ENCODE peak calls at places on chromosomes 16 and 17, in six cellular contexts. E, B, C, A, R and O are unnamed samples.

GRCh38 chr16:54286330-54287017 is at the start of gene IRX3:
- DNase-seq in E (no peak), B (peak; percentile 54), C (peak; percentile 97), A (peak; percentile 88), R (peak; percentile 93), O (no peak)

GRCh38 chr16:67393790-67394270 is 532 bp upstream of the TPPP3 start:
- DNase-seq in E (no peak), B (no peak), C (no peak), A (no peak), R (peak; percentile 53), O (peak; percentile 69)

GRCh38 chr16:29686740-29687327 is 7.9 kb downstream of the QPRT start:
- DNase-seq in E (no peak), B (no peak), C (no peak), A (no peak), R (no peak), O (no peak)

GRCh38 chr17:36608794-36609497 is 7.6 kb downstream of the MRM1 start:
- DNase-seq in E (no peak), B (peak; percentile 67), C (peak; percentile 49), A (no peak), R (peak; percentile 66), O (no peak)

GRCh38 chr17:82235775-82236141 is 6.9 kb downstream of the SLC16A3 start:
- DNase-seq in E (no peak), B (peak; percentile 74), C (no peak), A (no peak), R (peak; percentile 73), O (peak; percentile 85)

GRCh38 chr16:58020628-58021521 is 4.7 kb upstream of the MMP15 start:
- DNase-seq in E (no peak), B (peak; percentile 86), C (peak; percentile 58), A (peak; percentile 28), R (peak; percentile 74), O (peak; percentile 79)

GRCh38 chr17:80441133-80441578 is 26.2 kb downstream of the ENDOV start:
- DNase-seq in E (no peak), B (peak; percentile 67), C (peak; percentile 51), A (peak; percentile 38), R (peak; percentile 62), O (no peak)

GRCh38 chr16:88856122-88856827 is 472 bp downstream of the GALNS start:
- DNase-seq in E (no peak), B (no peak), C (peak; percentile 24), A (no peak), R (peak; percentile 73), O (peak; percentile 90)

GRCh38 chr17:66730497-66730923 is 104.4 kb upstream of the CACNG5 start:
- DNase-seq in E (no peak), B (no peak), C (no peak), A (no peak), R (no peak), O (no peak)

GRCh38 chr17:21678451-21679081 is 13.8 kb upstream of the KCNJ18 start:
- DNase-seq in E (no peak), B (peak; percentile 73), C (no peak), A (no peak), R (no peak), O (peak; percentile 69)

GRCh38 chr16:318628-319027 is 33.9 kb downstream of the AXIN1 start:
- DNase-seq in E (no peak), B (no peak), C (no peak), A (no peak), R (no peak), O (no peak)

GRCh38 chr16:88769617-88770458 is 15.2 kb downstream of the PIEZO1 start:
- DNase-seq in E (no peak), B (no peak), C (peak; percentile 59), A (peak; percentile 89), R (no peak), O (no peak)

GRCh38 chr16:66551362-66551761 is 1.0 kb upstream of the CKLF start:
- DNase-seq in E (no peak), B (no peak), C (peak; percentile 70), A (peak; percentile 58), R (no peak), O (peak; percentile 85)

GRCh38 chr17:21816592-21817567 is 124.6 kb downstream of the KCNJ18 start:
- DNase-seq in E (no peak), B (no peak), C (no peak), A (no peak), R (no peak), O (no peak)

GRCh38 chr17:74961657-74962360 is 10.8 kb downstream of the HID1 start:
- DNase-seq in E (peak; percentile 75), B (peak; percentile 95), C (peak; percentile 92), A (peak; percentile 84), R (peak; percentile 92), O (peak; percentile 91)

GRCh38 chr17:74960739-74961342 is 11.7 kb downstream of the HID1 start:
- DNase-seq in E (no peak), B (no peak), C (peak; percentile 40), A (peak; percentile 44), R (no peak), O (no peak)

GRCh38 chr17:74964246-74964761 is 8.3 kb downstream of the HID1 start:
- DNase-seq in E (no peak), B (no peak), C (no peak), A (no peak), R (no peak), O (no peak)

GRCh38 chr17:74963656-74964055 is 8.9 kb downstream of the HID1 start:
- DNase-seq in E (no peak), B (no peak), C (no peak), A (no peak), R (no peak), O (no peak)

DNA sequence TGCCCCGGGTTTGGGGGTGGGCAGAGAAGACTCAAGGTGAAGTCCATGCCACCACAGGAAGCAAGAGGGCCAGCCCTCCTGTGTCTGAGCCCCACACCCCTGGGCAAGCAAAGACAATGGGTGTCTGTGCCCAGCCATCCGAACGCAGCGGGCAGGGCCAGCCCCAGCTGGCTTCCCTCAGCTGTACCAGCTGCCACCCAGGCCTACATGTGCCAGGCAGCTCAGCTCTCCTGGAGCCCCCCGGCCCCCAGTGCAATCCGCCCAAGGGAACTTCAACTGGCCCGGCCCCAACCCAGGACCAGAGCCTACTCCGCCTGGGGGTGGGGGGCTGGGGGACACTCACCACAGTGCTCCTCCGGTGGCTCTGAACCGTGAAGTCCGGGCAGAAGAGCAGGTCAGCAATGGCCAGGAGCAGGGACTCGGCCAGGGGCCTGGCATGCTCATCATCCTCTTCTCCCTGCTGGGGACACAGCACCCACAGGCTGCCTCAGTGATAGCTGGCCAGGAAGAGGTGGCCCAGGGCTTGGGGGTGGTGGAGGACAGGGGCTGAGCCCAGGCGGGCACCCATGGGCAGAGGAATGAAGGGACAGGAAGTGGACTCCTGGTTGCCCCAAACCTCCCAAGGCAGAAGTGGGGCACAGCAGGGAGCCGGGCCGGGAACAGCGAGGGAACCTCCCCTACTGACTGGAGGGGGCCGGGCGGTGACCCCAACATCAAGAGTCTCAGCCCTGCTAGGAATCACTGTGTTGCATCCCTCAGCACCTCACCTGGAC is 9.8 kb downstream of the HID1 start:
- DNase-seq in E (no peak), B (no peak), C (no peak), A (no peak), R (no peak), O (no peak)
- H3K4me1 ChIP-seq in E (no peaks in the 10 kb centered on the region), B (no peaks in the 10 kb centered on the region), C (no peaks in the 10 kb centered on the region), A (no peaks in the 10 kb centered on the region), R (no peaks in the 10 kb centered on the region), O (no peaks in the 10 kb centered on the region)

DNA sequence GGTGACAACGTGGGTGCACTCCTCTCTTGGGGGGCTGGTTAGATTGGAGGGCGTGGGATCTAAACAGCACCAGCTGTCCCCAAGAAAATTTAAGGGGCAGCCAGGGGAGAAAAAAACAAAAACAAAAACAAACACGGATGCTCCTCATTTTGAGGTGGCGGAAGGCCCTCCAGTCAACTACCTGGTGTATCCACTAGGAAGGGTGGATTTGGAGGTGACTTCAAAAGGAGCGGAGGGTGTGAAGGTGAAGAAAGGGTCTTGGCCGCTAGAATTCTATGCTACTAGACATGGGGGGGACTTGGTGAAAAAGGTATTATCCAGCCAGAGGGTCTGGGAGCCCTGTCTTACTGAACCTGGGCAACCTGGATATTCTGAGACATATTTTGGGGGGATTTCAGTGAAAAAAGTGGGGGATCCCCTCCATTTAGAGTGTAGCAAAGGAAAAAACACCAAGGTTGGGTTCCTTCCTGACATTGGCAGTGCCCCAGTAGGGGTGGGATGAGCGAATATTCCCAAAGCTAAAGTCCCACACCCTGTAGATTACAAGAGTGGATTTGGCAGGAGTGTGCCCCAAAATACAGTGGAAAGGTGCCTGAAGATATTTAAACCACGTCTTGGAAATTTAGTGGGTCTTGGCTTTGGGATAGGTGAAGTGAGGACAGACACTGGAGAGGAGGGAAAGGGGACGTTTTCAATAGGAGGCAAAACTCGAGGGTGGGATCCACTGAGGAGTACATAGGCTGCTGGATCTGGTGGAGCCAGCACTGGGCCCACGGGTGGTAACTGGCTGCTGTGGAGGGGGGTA is 454 bp upstream of the FGF11 start:
- DNase-seq in E (no peak), B (no peak), C (no peak), A (no peak), R (no peak), O (no peak)
- H3K27me3 ChIP-seq in E (peaks cover 5% of the 10 kb centered on the region), B (no peaks in the 10 kb centered on the region), C (peaks cover 32% of the 10 kb centered on the region), A (peaks cover 51% of the 10 kb centered on the region), R (no peaks in the 10 kb centered on the region), O (peaks cover 28% of the 10 kb centered on the region)

DNA sequence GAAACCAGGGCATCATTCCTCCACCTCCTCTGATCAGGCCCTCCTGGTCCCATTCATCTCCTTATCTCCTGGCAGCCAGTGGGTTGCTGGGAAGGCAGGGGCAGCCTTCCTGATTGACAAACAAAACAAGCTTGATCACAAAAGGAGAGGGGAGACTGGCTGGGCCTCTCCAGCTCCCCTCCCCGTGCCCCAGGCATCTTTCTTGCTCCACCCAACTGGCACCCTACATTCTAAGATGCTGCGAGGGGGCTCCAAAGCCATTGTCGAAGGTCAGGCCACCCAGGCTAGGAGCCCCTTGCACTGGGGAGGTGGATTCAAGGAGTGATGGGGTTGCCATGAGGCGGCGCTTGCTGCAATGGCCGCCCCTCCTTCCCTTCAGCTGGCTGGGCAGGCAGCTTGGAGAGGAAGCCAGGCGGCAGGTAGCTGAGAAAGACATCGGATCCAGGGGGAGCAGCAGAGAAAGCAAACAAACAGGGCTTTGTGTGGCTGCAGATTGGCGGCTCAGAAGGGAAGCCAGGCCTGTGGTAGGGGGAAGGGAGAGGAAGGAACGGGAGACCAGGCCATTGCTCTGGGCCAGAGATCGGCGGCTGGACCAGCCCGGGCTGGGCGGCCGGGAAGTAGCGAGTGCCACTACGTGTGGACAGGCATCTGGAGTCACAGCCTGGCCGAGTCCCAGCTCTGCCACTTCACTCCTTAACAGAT is 12.1 kb downstream of the RAI1 start:
- DNase-seq in E (peak; percentile 53), B (peak; percentile 52), C (peak; percentile 37), A (peak; percentile 52), R (peak; percentile 75), O (peak; percentile 87)
- H3K4me1 ChIP-seq in E (peaks cover 64% of the 10 kb centered on the region), B (peaks cover 53% of the 10 kb centered on the region), C (peaks cover 23% of the 10 kb centered on the region), A (peaks cover 83% of the 10 kb centered on the region), R (peaks cover 51% of the 10 kb centered on the region), O (peaks cover 96% of the 10 kb centered on the region)

GRCh38 chr17:74059471-74059870 is 144.0 kb upstream of the RPL38 start:
- DNase-seq in E (no peak), B (no peak), C (no peak), A (no peak), R (no peak), O (no peak)

GRCh38 chr17:74061758-74062157 is 141.7 kb upstream of the RPL38 start:
- DNase-seq in E (no peak), B (no peak), C (no peak), A (no peak), R (no peak), O (no peak)

DNA sequence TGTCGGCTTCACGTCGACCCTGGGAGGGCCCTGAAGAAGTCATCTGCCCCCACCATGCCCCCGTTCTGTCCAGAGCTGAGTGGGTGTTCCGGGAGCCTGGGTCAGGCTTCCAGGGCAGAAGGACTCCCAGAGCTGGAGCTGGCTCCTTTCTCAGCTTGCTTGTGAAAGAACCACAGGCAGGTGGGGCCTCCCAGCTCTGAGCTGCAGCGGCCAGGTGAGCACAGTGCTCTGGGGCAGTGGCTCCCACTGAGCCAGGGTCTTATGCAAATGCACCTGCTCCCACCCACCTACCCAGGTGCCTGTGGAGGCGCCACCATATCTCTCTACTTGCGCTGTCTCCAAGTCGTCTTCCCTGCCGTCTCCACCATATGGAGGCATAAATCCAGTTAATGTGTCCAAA is 140.0 kb upstream of the RPL38 start:
- DNase-seq in E (no peak), B (no peak), C (no peak), A (no peak), R (no peak), O (no peak)
- H3K27me3 ChIP-seq in E (no peaks in the 10 kb centered on the region), B (no peaks in the 10 kb centered on the region), C (no peaks in the 10 kb centered on the region), A (peaks cover 9% of the 10 kb centered on the region), R (no peaks in the 10 kb centered on the region), O (peaks cover 34% of the 10 kb centered on the region)